ENCODE peak calls at places on chromosomes 4 and X, in seven cellular contexts. K is fibroblast of pulmonary artery, N is lower leg skin, Y is hepatocyte, P is T-cell, A is fibroblast of lung, O is ELF-1. C is an unnamed sample.

GRCh38 chrX:9682456-9682855 is 83.2 kb downstream of the GPR143 start:
- DNase-seq in A (peak), N (no peak), Y (peak), O (peak), K (peak), P (no peak), C (no peak)

GRCh38 chr4:187283306-187283705 is 559.6 kb upstream of the FAT1 start:
- DNase-seq in A (peak), P (no peak), N (no peak), K (peak), Y (no peak), O (no peak), C (no peak)

GRCh38 chr4:156638332-156638731 is 333.3 kb downstream of the PDGFC start:
- DNase-seq in Y (no peak), P (no peak), O (no peak), A (peak), K (peak), N (no peak), C (peak)

GRCh38 chr4:90840828-90841227 is 713.6 kb downstream of the CCSER1 start:
- DNase-seq in A (no peak), K (peak), Y (no peak), P (no peak), N (no peak), O (no peak), C (no peak)

GRCh38 chrX:153670748-153671588 is 2.6 kb downstream of the PNCK start:
- DNase-seq in P (no peak), Y (no peak), O (no peak), K (no peak), A (no peak), N (peak), C (peak)

GRCh38 chrX:40068048-40068447 is 29.7 kb downstream of the BCOR start:
- DNase-seq in Y (no peak), A (no peak), P (no peak), K (peak), O (peak), N (no peak), C (no peak)

GRCh38 chr4:180949825-180950224 is 1293.4 kb upstream of the TENM3 start:
- DNase-seq in A (peak), Y (no peak), N (no peak), O (no peak), K (no peak), P (no peak), C (no peak)

GRCh38 chrX:72041166-72041565 is 90.5 kb downstream of the RTL5 start:
- DNase-seq in A (no peak), N (no peak), K (no peak), Y (no peak), O (no peak), P (no peak), C (peak)

GRCh38 chr4:20829958-20830357 is 129.7 kb downstream of the PACRGL start:
- DNase-seq in A (peak), Y (no peak), N (no peak), P (no peak), K (peak), O (no peak), C (no peak)

GRCh38 chr4:123116412-123116811 is 194.0 kb upstream of the NUDT6 start:
- DNase-seq in Y (no peak), A (no peak), K (peak), N (no peak), O (no peak), P (no peak), C (no peak)

GRCh38 chrX:18360867-18361266 is 6.4 kb upstream of the SCML2 start:
- DNase-seq in N (no peak), O (no peak), Y (no peak), A (no peak), P (no peak), K (no peak), C (no peak)

GRCh38 chr4:6403400-6403685 is 69.1 kb downstream of the PPP2R2C start:
- DNase-seq in N (no peak), Y (no peak), P (no peak), O (no peak), K (no peak), A (no peak), C (no peak)

GRCh38 chrX:55758033-55758432 is 40.5 kb downstream of the RRAGB start:
- DNase-seq in K (peak), Y (no peak), O (no peak), P (no peak), N (no peak), A (peak), C (no peak)

GRCh38 chrX:103782640-103783039 is 6.0 kb downstream of the PLP1 start:
- DNase-seq in Y (no peak), O (no peak), K (no peak), A (no peak), P (no peak), N (no peak), C (peak)

GRCh38 chr4:87633239-87633638 is 16.8 kb upstream of the DMP1 start:
- DNase-seq in A (peak), O (no peak), P (no peak), Y (peak), N (no peak), K (peak), C (no peak)

GRCh38 chrX:45344597-45344996 is 143.9 kb upstream of the DIPK2B start:
- DNase-seq in A (peak), Y (no peak), O (no peak), K (peak), N (no peak), P (no peak), C (no peak)

GRCh38 chrX:100687128-100687527 is 43.1 kb downstream of the SRPX2 start:
- DNase-seq in N (no peak), A (no peak), P (no peak), O (no peak), K (no peak), Y (no peak), C (no peak)

GRCh38 chr4:99893991-99894981 is at the start of gene LAMTOR3:
- DNase-seq in A (peak), P (peak), O (peak), K (peak), Y (peak), N (peak), C (peak)

GRCh38 chrX:54042609-54043010 is 1.7 kb downstream of the PHF8 start:
- DNase-seq in A (peak), O (peak), Y (peak), K (peak), P (peak), N (no peak), C (peak)

GRCh38 chrX:16023790-16024734 is 99.3 kb upstream of the GRPR start:
- DNase-seq in O (no peak), A (peak), P (no peak), Y (no peak), K (no peak), N (no peak), C (no peak)

GRCh38 chrX:18291006-18291545 is 63.4 kb downstream of the SCML2 start:
- DNase-seq in Y (no peak), K (peak), N (no peak), O (no peak), P (no peak), A (peak), C (no peak)

GRCh38 chr4:81648576-81649272 is 177.0 kb upstream of the RASGEF1B start:
- DNase-seq in A (peak), O (no peak), K (peak), N (no peak), Y (no peak), P (peak), C (no peak)

GRCh38 chrX:103376979-103377324 is 614 bp downstream of the BEX3 start:
- DNase-seq in K (peak), A (peak), P (no peak), N (no peak), O (peak), Y (peak), C (peak)

GRCh38 chr4:175935016-175935661 is 123.1 kb upstream of the GPM6A start:
- DNase-seq in O (peak), N (no peak), P (no peak), A (no peak), K (no peak), Y (peak), C (peak)

GRCh38 chr4:127120706-127121105 is 512.1 kb upstream of the INTU start:
- DNase-seq in A (no peak), Y (no peak), N (no peak), K (no peak), O (no peak), P (no peak), C (no peak)

GRCh38 chrX:107718156-107718621 is 57.4 kb downstream of the TSC22D3 start:
- DNase-seq in O (peak), N (peak), P (no peak), K (peak), Y (peak), A (peak), C (peak)

GRCh38 chr4:151247395-151247794 is 29.6 kb upstream of the PRSS48 start:
- DNase-seq in O (no peak), P (no peak), A (no peak), Y (no peak), K (no peak), N (no peak), C (no peak)

GRCh38 chrX:853304-853703 is 222.7 kb downstream of the SHOX start:
- DNase-seq in O (no peak), N (no peak), A (no peak), P (no peak), Y (no peak), K (no peak), C (no peak)

GRCh38 chr4:10080874-10081606 is 35.6 kb downstream of the WDR1 start:
- DNase-seq in A (no peak), P (no peak), Y (no peak), N (no peak), O (no peak), K (no peak), C (peak)

GRCh38 chr4:8544741-8545438 is 35.3 kb upstream of the GPR78 start:
- DNase-seq in Y (no peak), A (no peak), O (no peak), P (no peak), K (peak), N (peak), C (no peak)

GRCh38 chrX:153662266-153662665 is 11.3 kb downstream of the PNCK start:
- DNase-seq in K (peak), A (no peak), P (peak), Y (peak), O (peak), N (peak), C (peak)

GRCh38 chrX:74061879-74062278 is 242.1 kb upstream of the ZCCHC13 start:
- DNase-seq in N (no peak), O (no peak), A (no peak), P (no peak), Y (no peak), K (no peak), C (no peak)

GRCh38 chrX:111410451-111410850 is 1.5 kb downstream of the DCX start:
- DNase-seq in N (no peak), O (no peak), Y (no peak), P (no peak), K (no peak), A (no peak), C (no peak)

C was measured in islet precursor cell.